ENCODE peak calls at places on chromosomes 6 and 20, in five cellular contexts. Y is heart right ventricle, O is HT1080, R is BE2C, V is HCEC 1CT. H is an unnamed sample.

GRCh38 chr20:37680420-37680819 is 13.4 kb upstream of the CTNNBL1 start:
- DNase-seq in Y (no peak), O (peak; percentile 43), R (no peak), V (peak; percentile 81), H (no peak)

GRCh38 chr20:32685541-32686529 is 12.1 kb upstream of the C20orf203 start:
- DNase-seq in Y (peak; percentile 40), O (peak; percentile 39), R (no peak), V (peak; percentile 97), H (no peak)

GRCh38 chr6:35797837-35798526 is 859 bp upstream of the CLPS start:
- DNase-seq in Y (no peak), O (no peak), R (no peak), V (no peak), H (no peak)

GRCh38 chr6:149933461-149933860 is 8.4 kb upstream of the ULBP2 start:
- DNase-seq in Y (no peak), O (no peak), R (no peak), V (no peak), H (no peak)

GRCh38 chr20:18190466-18191233 is 53.0 kb downstream of the KAT14 start:
- DNase-seq in Y (no peak), O (no peak), R (no peak), V (no peak), H (no peak)

GRCh38 chr20:52219441-52219840 is 27.9 kb upstream of the ZFP64 start:
- DNase-seq in Y (no peak), O (peak; percentile 23), R (peak; percentile 22), V (no peak), H (no peak)

GRCh38 chr20:39661833-39662232 is 699.7 kb downstream of the DHX35 start:
- DNase-seq in Y (no peak), O (peak; percentile 68), R (no peak), V (no peak), H (no peak)

GRCh38 chr20:18588554-18589043 is 745 bp downstream of the DTD1 start:
- DNase-seq in Y (no peak), O (peak; percentile 4), R (peak; percentile 9), V (no peak), H (no peak)

GRCh38 chr20:11375368-11375767 is 542.3 kb upstream of the BTBD3 start:
- DNase-seq in Y (no peak), O (no peak), R (no peak), V (no peak), H (no peak)

GRCh38 chr6:130090796-130091195 is 72.4 kb downstream of the L3MBTL3 start:
- DNase-seq in Y (no peak), O (no peak), R (no peak), V (no peak), H (no peak)

GRCh38 chr20:47672166-47672565 is 113.1 kb downstream of the SULF2 start:
- DNase-seq in Y (no peak), O (no peak), R (no peak), V (no peak), H (no peak)

GRCh38 chr6:159431750-159432149 is 261.3 kb downstream of the SOD2 start:
- DNase-seq in Y (no peak), O (no peak), R (no peak), V (no peak), H (no peak)

GRCh38 chr6:107870379-107870778 is 46.3 kb upstream of the SCML4 start:
- DNase-seq in Y (no peak), O (peak; percentile 20), R (no peak), V (peak; percentile 63), H (no peak)